ENCODE peak calls at places on chromosomes 1 and 21, in eight cellular contexts. M is naive B cell; I is CD8-positive, alpha-beta T cell; T is activated CD4-positive, CD25-positive, alpha-beta regulatory T cell treated with anti-CD3 and anti-CD28 coated beads, Interleukin-2, amount 50 U/mL, for 24 hours; C is stimulated activated naive CD8-positive, alpha-beta T cell treated with anti-CD3 and anti-CD28 coated beads, Interleukin-15, Interleukin-2, amounts not matched to agents 100 U/mL and 50 U/mL, for 24 hours; Y is mucosa of descending colon; A is esophagus mucosa; V is activated T-cell treated with anti-CD3 and anti-CD28 coated beads, Interleukin-2, amount 50 U/mL, for 72 hours. B is an unnamed sample.

GRCh38 chr1:218847089-218847768 is 326.4 kb upstream of the LYPLAL1 start:
- ATAC-seq in M (no peak), I (no peak), T (no peak), C (no peak), Y (no peak), A (no peak), V (no peak), B (no peak)

GRCh38 chr1:93597697-93598096 is 83.9 kb downstream of the BCAR3 start:
- ATAC-seq in M (no peak), I (no peak), T (no peak), C (no peak), Y (no peak), A (peak), V (no peak), B (no peak)

GRCh38 chr1:116769561-116769977 is 15.3 kb downstream of the CD2 start:
- ATAC-seq in M (peak), I (peak), T (peak), C (peak), Y (peak), A (no peak), V (peak), B (peak)

GRCh38 chr1:198246331-198246730 is 89.5 kb downstream of the NEK7 start:
- ATAC-seq in M (no peak), I (no peak), T (no peak), C (peak), Y (no peak), A (no peak), V (no peak), B (no peak)

GRCh38 chr1:231192620-231193163 is 30.8 kb downstream of the TRIM67 start:
- ATAC-seq in M (no peak), I (no peak), T (no peak), C (no peak), Y (peak), A (peak), V (no peak), B (no peak)

GRCh38 chr1:245212221-245212710 is 57.5 kb downstream of the KIF26B start:
- ATAC-seq in M (no peak), I (no peak), T (no peak), C (no peak), Y (no peak), A (no peak), V (no peak), B (no peak)

GRCh38 chr1:46532095-46532494 is 19.4 kb downstream of the KNCN start:
- ATAC-seq in M (no peak), I (no peak), T (no peak), C (peak), Y (no peak), A (no peak), V (peak), B (no peak)

GRCh38 chr1:176863613-176864012 is 300.9 kb downstream of the ASTN1 start:
- ATAC-seq in M (no peak), I (no peak), T (no peak), C (no peak), Y (no peak), A (no peak), V (no peak), B (no peak)

GRCh38 chr1:110118636-110119396 is 6.6 kb downstream of the UBL4B start:
- ATAC-seq in M (no peak), I (no peak), T (peak), C (peak), Y (no peak), A (no peak), V (peak), B (no peak)

GRCh38 chr1:94832446-94832845 is 12.3 kb downstream of the SLC44A3 start:
- ATAC-seq in M (no peak), I (no peak), T (no peak), C (no peak), Y (no peak), A (no peak), V (no peak), B (no peak)

GRCh38 chr1:5847013-5847654 is 145.1 kb downstream of the NPHP4 start:
- ATAC-seq in M (no peak), I (no peak), T (no peak), C (no peak), Y (no peak), A (no peak), V (no peak), B (no peak)

GRCh38 chr1:161200421-161200991 is 1.7 kb upstream of the ADAMTS4 start:
- ATAC-seq in M (no peak), I (no peak), T (no peak), C (no peak), Y (no peak), A (no peak), V (peak), B (no peak)

GRCh38 chr1:20446796-20447195 is 39.2 kb downstream of the CAMK2N1 start:
- ATAC-seq in M (no peak), I (no peak), T (no peak), C (no peak), Y (no peak), A (no peak), V (no peak), B (no peak)

GRCh38 chr21:38440746-38441145 is 57.5 kb downstream of the ERG start:
- ATAC-seq in M (no peak), I (no peak), T (no peak), C (no peak), Y (no peak), A (no peak), V (no peak), B (no peak)

GRCh38 chr1:214640431-214641213 is 37.6 kb downstream of the CENPF start:
- ATAC-seq in M (no peak), I (peak), T (no peak), C (no peak), Y (no peak), A (no peak), V (no peak), B (no peak)

GRCh38 chr1:1344672-1345361 is 4.4 kb downstream of the DVL1 start:
- ATAC-seq in M (no peak), I (no peak), T (peak), C (peak), Y (peak), A (peak), V (peak), B (no peak)

B was measured in stimulated activated memory B cell treated with anti-CD40 and anti-IgM and Interleukin-4, amounts not matched to agents 10 μg/mL and 1 μg/mL and 100 μg/mL, for 72 hours.